ENCODE peak calls at places on chromosomes 3 and 15, in ten cellular contexts. A, V, I, N, P, B, S, H, G and F are unnamed samples.
A peak's percentile ranks its signal among the peaks of the same experiment; 100 is the strongest.

GRCh38 chr3:198027045-198027798 is 67.2 kb downstream of the LMLN start:
- DNase-seq in H (no peak), P (no peak), B (no peak), S (no peak), G (no peak), A (no peak), V (no peak), I (no peak), N (no peak), F (no peak)

GRCh38 chr3:64080839-64081630 is 57.7 kb upstream of the PSMD6 start:
- DNase-seq in S (no peak), A (no peak), B (no peak), G (no peak), H (no peak), N (no peak), P (no peak), I (no peak), V (no peak), F (no peak)

GRCh38 chr3:15903164-15903563 is 105.4 kb upstream of the ANKRD28 start:
- DNase-seq in V (no peak), H (no peak), N (peak; percentile 19), B (peak; percentile 53), P (peak; percentile 6), A (no peak), S (no peak), I (no peak), G (no peak), F (no peak)

GRCh38 chr3:114519415-114519814 is 225.6 kb downstream of the TIGIT start:
- DNase-seq in N (peak; percentile 81), A (no peak), V (peak; percentile 56), S (peak; percentile 36), I (no peak), B (peak; percentile 92), P (peak; percentile 95), G (peak; percentile 52), H (no peak), F (peak; percentile 86)

GRCh38 chr3:11290743-11291680 is 18.8 kb downstream of the ATG7 start:
- DNase-seq in A (no peak), H (peak; percentile 69), V (peak; percentile 70), G (no peak), N (peak; percentile 84), B (peak; percentile 66), P (peak; percentile 45), I (no peak), S (no peak), F (no peak)

GRCh38 chr3:134708025-134708597 is 57.3 kb upstream of the KY start:
- DNase-seq in A (no peak), G (no peak), V (no peak), I (no peak), S (no peak), P (peak; percentile 23), B (no peak), N (peak; percentile 26), H (no peak), F (no peak)

GRCh38 chr3:147361671-147362420 is 44.5 kb downstream of the ZIC4 start:
- DNase-seq in A (no peak), B (peak; percentile 49), I (no peak), S (no peak), V (peak; percentile 66), G (no peak), P (peak; percentile 7), N (no peak), H (peak; percentile 58), F (no peak)

GRCh38 chr15:95995375-95996168 is 334.9 kb upstream of the NR2F2 start:
- DNase-seq in B (no peak), A (no peak), P (peak; percentile 27), I (no peak), S (no peak), N (peak; percentile 47), H (no peak), G (no peak), V (no peak), F (no peak)

GRCh38 chr15:47756872-47757271 is 39.6 kb downstream of the SEMA6D start:
- DNase-seq in V (no peak), N (peak; percentile 91), B (peak; percentile 82), P (peak; percentile 67), H (no peak), S (peak; percentile 44), A (peak; percentile 64), I (no peak), G (no peak), F (peak; percentile 44)

DNA sequence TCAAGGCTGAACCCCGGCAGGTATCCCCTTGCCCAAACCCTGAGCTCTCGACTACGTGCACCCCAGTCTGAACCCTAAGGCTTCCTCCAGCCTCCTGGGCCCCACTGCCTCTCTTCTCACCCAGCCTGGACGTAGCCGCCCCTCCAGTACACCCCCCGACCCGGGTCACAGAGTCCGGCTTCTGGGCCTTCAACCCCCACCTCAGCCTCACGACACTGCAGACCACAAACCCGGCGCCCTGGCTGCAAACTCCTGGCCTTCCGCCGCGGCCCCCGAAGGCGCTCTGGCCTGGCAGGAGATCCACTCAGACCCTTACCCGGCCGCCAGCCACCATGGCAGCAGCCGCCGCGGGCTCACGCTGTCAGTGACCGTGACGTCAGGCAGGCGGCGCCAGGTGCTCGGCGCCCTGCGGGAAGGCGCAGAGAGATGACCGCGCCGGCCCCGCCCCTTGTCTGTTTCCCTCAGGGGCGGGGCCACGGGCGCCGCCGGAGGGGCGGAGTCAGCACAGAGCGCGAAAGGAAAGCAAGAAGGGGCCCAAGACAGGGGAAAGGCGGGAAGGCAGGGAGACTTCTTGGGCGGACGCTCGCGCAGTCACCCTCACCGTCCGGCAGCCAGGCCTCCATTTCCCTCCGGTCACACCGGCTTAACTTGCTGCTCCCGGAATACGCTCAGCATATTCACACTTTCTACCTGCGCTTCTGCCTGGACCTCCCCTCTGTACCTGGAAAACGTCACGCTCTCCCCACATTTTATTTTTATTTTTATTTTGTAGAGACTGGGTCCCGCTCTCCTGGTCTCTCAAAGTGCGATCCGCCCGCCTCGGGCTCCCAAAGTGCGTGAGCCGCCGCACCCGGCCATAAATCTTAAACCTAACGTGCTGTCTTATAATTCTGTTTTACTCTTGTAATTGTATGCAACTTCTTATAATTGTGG is at the start of gene RMDN3:
- DNase-seq in N (peak; percentile 87), S (peak; percentile 67), V (peak; percentile 96), H (peak; percentile 94), A (no peak), G (peak; percentile 97), I (peak; percentile 84), B (peak; percentile 90), P (peak; percentile 94), F (peak; percentile 53)
- TF ChIP-seq CTCF in N (no peak), S (no peak), V (no peak), H (no peak), A (no peak), G (no peak), I (no peak), B (no peak), P (no peak), F (no peak)

GRCh38 chr3:160756907-160757623 is 1.0 kb downstream of the PPM1L start:
- DNase-seq in V (no peak), A (no peak), H (peak; percentile 7), G (peak; percentile 43), B (no peak), N (no peak), P (no peak), I (no peak), S (no peak), F (no peak)

GRCh38 chr3:160758929-160759577 is 3.0 kb downstream of the PPM1L start:
- DNase-seq in B (no peak), I (no peak), S (no peak), A (no peak), P (no peak), H (no peak), N (no peak), V (no peak), G (no peak), F (no peak)

GRCh38 chr3:160754855-160755747 is 930 bp upstream of the PPM1L start:
- DNase-seq in I (peak; percentile 79), V (peak; percentile 95), P (peak; percentile 95), S (peak; percentile 68), H (peak; percentile 93), B (peak; percentile 95), N (peak; percentile 88), A (peak; percentile 38), G (peak; percentile 96), F (peak; percentile 80)

GRCh38 chr3:160755776-160756304 is at the start of gene PPM1L:
- DNase-seq in G (peak; percentile 79), A (no peak), B (peak; percentile 23), V (peak; percentile 63), H (peak; percentile 83), N (peak; percentile 12), I (peak; percentile 29), P (peak; percentile 40), S (no peak), F (no peak)

DNA sequence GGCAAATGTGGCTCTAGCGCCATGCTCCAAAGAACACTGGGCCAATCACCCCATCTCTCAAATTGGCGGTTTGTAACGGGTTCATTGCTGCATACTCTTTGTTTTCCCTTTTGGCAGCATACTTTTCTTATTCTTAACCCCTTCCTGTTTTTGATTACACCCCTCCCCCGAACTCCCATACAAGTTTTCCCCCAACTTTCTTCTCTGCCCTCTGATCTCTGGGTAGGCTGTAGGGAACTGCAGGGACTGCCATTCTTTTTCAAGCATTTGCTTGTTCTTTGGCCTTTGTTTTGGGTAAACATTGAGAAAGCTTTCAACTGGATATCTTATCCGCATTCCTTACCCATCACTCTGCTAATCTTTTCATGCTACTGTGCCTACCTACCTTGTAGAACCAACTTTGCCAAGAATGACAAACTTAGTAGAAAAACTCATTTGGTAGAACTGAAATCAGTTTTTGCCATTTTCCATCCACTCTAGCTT is 1.6 kb downstream of the PPM1L start:
- DNase-seq in A (no peak), N (no peak), H (peak; percentile 6), G (no peak), P (no peak), I (no peak), B (no peak), V (no peak), S (no peak), F (no peak)
- H3K4me3 ChIP-seq in A (no peak overlapping the region), N (no peak overlapping the region), H (no peak overlapping the region), G (peak overlapping the region; percentile 79), P (no peak overlapping the region), I (peak overlapping the region; percentile 79), B (no peak overlapping the region), V (no peak overlapping the region), S (no peak overlapping the region), F (peak overlapping the region; percentile 70)

DNA sequence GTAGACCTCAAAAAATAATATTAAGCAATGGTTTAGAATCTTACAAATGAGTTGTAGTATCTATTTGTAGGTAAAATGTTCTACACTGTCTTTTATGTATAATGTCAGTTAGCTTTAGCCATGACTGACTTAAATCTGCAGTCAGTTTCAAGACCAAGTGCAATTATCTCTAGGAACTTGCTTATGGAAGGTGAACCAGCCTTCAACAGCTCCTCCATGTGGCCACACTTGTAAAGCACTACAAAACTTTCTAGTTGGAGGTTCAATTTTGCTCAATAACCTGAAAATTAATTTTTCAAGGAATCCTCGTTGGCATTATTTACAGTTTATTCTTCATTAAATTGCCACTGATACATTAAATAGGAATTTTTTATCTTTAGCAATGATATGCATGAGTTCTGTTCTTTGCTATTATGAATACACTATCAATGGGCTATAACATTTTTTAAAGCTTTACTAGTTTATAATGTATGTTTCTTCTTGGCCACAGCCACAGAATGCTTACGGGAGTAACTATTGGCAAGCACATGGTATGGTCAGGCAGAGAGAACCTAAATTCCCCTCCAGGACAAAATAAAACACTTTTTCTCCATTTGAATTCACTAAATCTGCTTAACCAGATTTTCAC is 315.3 kb upstream of the UBE2E2 start:
- DNase-seq in H (peak; percentile 49), V (peak; percentile 46), I (no peak), B (peak; percentile 76), N (peak; percentile 21), G (peak; percentile 60), P (peak; percentile 45), S (no peak), A (no peak), F (peak; percentile 13)
- TF ChIP-seq CTCF in H (peak; percentile 55), V (peak; percentile 49), I (no peak), B (peak; percentile 79), N (peak; percentile 29), G (peak; percentile 75), P (peak; percentile 75), S (peak; percentile 59), A (no peak), F (peak; percentile 82)

GRCh38 chr15:87609909-87610308 is 646.6 kb downstream of the NTRK3 start:
- DNase-seq in A (no peak), I (no peak), G (no peak), H (no peak), P (no peak), S (no peak), V (no peak), B (no peak), N (no peak), F (no peak)
- H3K4me3 ChIP-seq in A (no peak overlapping the region), I (no peak overlapping the region), G (no peak overlapping the region), H (no peak overlapping the region), P (peak overlapping the region; percentile 27), S (no peak overlapping the region), V (no peak overlapping the region), B (no peak overlapping the region), N (no peak overlapping the region), F (no peak overlapping the region)